ENCODE peak calls at places on chromosome X, in eight cellular contexts. W is fibroblast of lung, T is ovary, Z is sigmoid colon, S is lung, H is Karpas-422, E is upper lobe of left lung, A is cardiac muscle cell. C is an unnamed sample. For H3K9me3 and H3K27me3, the result is how much of the 10 kb centered on the place peaks cover.

GRCh38 chrX:136032370-136032769 is 47.1 kb downstream of the SLC9A6 start:
- DNase-seq in W (no peak), T (no peak), Z (no peak), S (no peak), H (no peak), E (no peak), A (no peak), C (no peak)

GRCh38 chrX:41559662-41560061 is 112.5 kb downstream of the NYX start:
- DNase-seq in W (peak), T (peak), Z (no peak), S (no peak), H (no peak), E (no peak), A (peak), C (no peak)

GRCh38 chrX:47568656-47569295 is 7.8 kb downstream of the ARAF start:
- DNase-seq in W (no peak), T (no peak), Z (no peak), S (no peak), H (peak), E (no peak), A (no peak), C (no peak)

GRCh38 chrX:129495941-129496340 is 27.3 kb downstream of the SMARCA1 start:
- DNase-seq in W (peak), T (no peak), Z (no peak), S (no peak), H (no peak), E (no peak), A (no peak), C (no peak)

GRCh38 chrX:12704706-12705105 is 86.5 kb upstream of the PRPS2 start:
- DNase-seq in W (no peak), T (no peak), Z (no peak), S (no peak), H (no peak), E (no peak), A (no peak), C (no peak)

GRCh38 chrX:53262918-53263394 is 18.4 kb downstream of the IQSEC2 start:
- DNase-seq in W (peak), T (no peak), Z (no peak), S (no peak), H (no peak), E (no peak), A (peak), C (no peak)

GRCh38 chrX:2342878-2343277 is 157.9 kb downstream of the DHRSX start:
- DNase-seq in W (peak), T (no peak), Z (no peak), S (no peak), H (no peak), E (no peak), A (peak), C (no peak)

GRCh38 chrX:21373637-21374162 is 518 bp upstream of the CNKSR2 start:
- DNase-seq in W (no peak), T (peak), Z (no peak), S (no peak), H (no peak), E (no peak), A (no peak), C (no peak)

GRCh38 chrX:6917666-6918065 is 229.8 kb upstream of the STS start:
- DNase-seq in W (no peak), T (no peak), Z (no peak), S (no peak), H (no peak), E (no peak), A (no peak), C (no peak)

DNA sequence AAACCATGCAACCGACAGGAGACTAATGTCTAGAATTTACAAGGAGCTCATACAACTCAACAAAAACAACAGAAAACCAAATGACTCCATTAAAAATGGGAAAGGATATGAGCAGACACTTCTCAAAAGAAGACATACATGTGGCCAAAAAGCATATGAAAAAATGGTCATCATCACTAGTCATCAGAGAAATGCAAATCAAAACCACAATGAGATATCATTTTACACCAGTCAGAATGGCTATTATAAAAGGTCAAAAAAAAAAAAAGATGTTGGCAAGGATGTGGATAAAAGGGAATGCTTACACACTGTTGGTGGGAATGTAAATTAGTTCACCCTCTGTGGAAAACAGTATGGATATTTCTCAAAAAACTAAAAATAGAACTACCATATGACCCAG is 50.5 kb upstream of the CHRDL1 start:
- DNase-seq in W (peak), T (no peak), Z (no peak), S (no peak), H (no peak), E (no peak), A (no peak), C (no peak)
- H3K27ac ChIP-seq in W (no peak), T (no peak), Z (no peak), S (no peak), H (no peak), E (no peak), A (no peak), C (no peak)

GRCh38 chrX:151153086-151153485 is 23.3 kb upstream of the GPR50 start:
- DNase-seq in W (peak), T (no peak), Z (no peak), S (no peak), H (no peak), E (no peak), A (peak), C (no peak)
- H3K9me3 ChIP-seq in W (under half), T (under half), Z (under half), S (under half), H (under half), E (under half), A (under half), C (under half)

DNA sequence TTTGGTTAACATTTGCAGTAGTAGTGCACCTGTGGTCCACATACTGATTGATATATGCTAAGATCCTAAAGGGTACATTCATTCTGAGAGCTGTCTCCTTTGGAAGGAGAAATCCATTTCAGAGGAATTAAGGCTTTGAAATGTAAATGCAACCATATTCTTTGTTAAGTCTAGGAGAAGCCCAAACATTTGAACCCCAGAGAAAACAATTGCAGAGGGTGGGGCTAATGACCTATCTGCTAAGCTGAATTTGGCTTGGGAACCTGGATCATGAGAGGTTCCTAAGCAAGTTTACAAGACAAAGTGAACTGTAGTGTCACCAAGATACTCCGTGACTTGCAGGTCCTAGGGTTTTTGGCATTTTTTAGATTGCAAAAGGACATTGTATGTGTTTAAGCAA is 41.2 kb downstream of the LAS1L start:
- DNase-seq in W (no peak), T (no peak), Z (no peak), S (no peak), H (no peak), E (no peak), A (no peak), C (no peak)
- H3K27me3 ChIP-seq in W (under half), T (under half), Z (under half), S (under half), H (under half), E (under half), A (under half), C (under half)

GRCh38 chrX:79400618-79401017 is 33.5 kb upstream of the ITM2A start:
- DNase-seq in W (no peak), T (no peak), Z (no peak), S (no peak), H (no peak), E (no peak), A (no peak), C (no peak)
- H3K27ac ChIP-seq in W (no peak), T (no peak), Z (no peak), S (no peak), H (no peak), E (no peak), A (no peak), C (no peak)

GRCh38 chrX:1246816-1247215 is 21.8 kb upstream of the CSF2RA start:
- DNase-seq in W (peak), T (peak), Z (peak), S (peak), H (peak), E (peak), A (peak), C (peak)
- H3K9me3 ChIP-seq in W (under half), T (under half), Z (under half), S (under half), H (under half), E (under half), A (under half), C (under half)

DNA sequence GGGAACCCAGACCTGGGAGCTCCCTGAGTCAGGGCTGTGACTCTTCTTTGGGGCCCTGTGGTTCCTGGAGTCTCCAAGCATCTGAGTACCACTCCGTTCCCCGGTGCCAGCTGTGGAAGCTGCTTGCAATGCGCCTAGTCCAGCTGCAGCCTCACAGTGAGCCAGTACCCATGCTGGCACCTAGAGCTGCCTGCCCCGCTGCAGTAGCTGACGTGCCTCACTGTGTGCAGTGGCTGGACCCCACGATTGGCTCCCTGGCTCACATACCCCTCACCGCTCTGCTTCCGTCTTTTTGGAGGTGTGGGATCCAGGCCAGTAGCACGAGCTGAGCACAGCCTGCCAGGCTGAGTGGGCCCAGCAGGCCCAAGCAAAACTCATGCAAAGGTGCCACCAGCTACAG is 32.1 kb upstream of the PAGE1 start:
- DNase-seq in W (no peak), T (no peak), Z (no peak), S (no peak), H (no peak), E (peak), A (no peak), C (no peak)
- H3K27me3 ChIP-seq in W (under half), T (under half), Z (under half), S (under half), H (under half), E (under half), A (under half), C (under half)